ENCODE peak calls at places on chromosome 22, in nine cellular contexts. B is CD4-positive, alpha-beta memory T cell; J is spleen; E is PC-3; A is lower lobe of right lung; V is esophagus squamous epithelium; Y is tibial artery; L is psoas muscle; K is right cardiac atrium. O is an unnamed sample.

GRCh38 chr22:47393191-47393590 is 630.7 kb downstream of the TBC1D22A start:
- DNase-seq in K (no peak), V (no peak), Y (no peak), A (no peak), J (peak), E (no peak), B (no peak), L (no peak), O (no peak)

GRCh38 chr22:39808087-39808486 is 85.5 kb downstream of the ENTHD1 start:
- DNase-seq in J (no peak), E (peak), A (no peak), B (peak), L (no peak), K (no peak), Y (no peak), V (no peak), O (no peak)

GRCh38 chr22:21695432-21696085 is 29.7 kb downstream of the PPIL2 start:
- DNase-seq in V (no peak), K (peak), A (no peak), B (no peak), L (no peak), Y (no peak), J (no peak), E (no peak), O (no peak)

GRCh38 chr22:47432683-47433082 is 670.2 kb downstream of the TBC1D22A start:
- DNase-seq in L (no peak), E (no peak), Y (no peak), A (no peak), K (no peak), J (no peak), B (no peak), V (no peak), O (no peak)

GRCh38 chr22:31313366-31314147 is 21.3 kb upstream of the PIK3IP1 start:
- DNase-seq in E (peak), L (peak), J (peak), K (peak), V (no peak), Y (peak), B (peak), A (peak), O (no peak)

GRCh38 chr22:46148885-46149492 is 1.3 kb upstream of the PPARA start:
- DNase-seq in B (peak), E (no peak), L (no peak), Y (no peak), J (no peak), K (peak), A (no peak), V (no peak), O (peak)

GRCh38 chr22:45648320-45649070 is 23.1 kb upstream of the ATXN10 start:
- DNase-seq in Y (peak), A (no peak), B (no peak), K (peak), J (peak), L (no peak), E (no peak), V (no peak), O (no peak)

GRCh38 chr22:48705917-48706605 is 1121.6 kb downstream of the BRD1 start:
- DNase-seq in J (peak), K (no peak), L (no peak), A (no peak), V (no peak), B (no peak), Y (peak), E (no peak), O (no peak)

GRCh38 chr22:50672471-50673230 is at the start of gene SHANK3:
- DNase-seq in B (no peak), L (peak), J (peak), A (peak), E (no peak), Y (no peak), K (peak), V (no peak), O (peak)
- H3K4me3 ChIP-seq in B (no peak), L (peak), J (peak), A (peak), E (no peak), Y (peak), K (peak), V (peak), O (peak)

GRCh38 chr22:43475549-43476076 is 63.8 kb downstream of the MPPED1 start:
- DNase-seq in B (no peak), L (no peak), Y (no peak), E (no peak), A (no peak), J (no peak), V (no peak), K (no peak), O (no peak)
- H3K27ac ChIP-seq in B (no peak), L (no peak), Y (no peak), E (no peak), A (no peak), J (no peak), V (no peak), K (no peak), O (no peak)

GRCh38 chr22:28442951-28443876 is 236.4 kb downstream of the TTC28 start:
- DNase-seq in J (peak), V (no peak), L (peak), K (peak), E (no peak), A (peak), Y (peak), B (no peak), O (peak)

GRCh38 chr22:28440517-28441366 is 238.9 kb downstream of the TTC28 start:
- DNase-seq in B (no peak), L (no peak), J (no peak), V (no peak), Y (no peak), A (no peak), K (no peak), E (no peak), O (no peak)

GRCh38 chr22:28444659-28445058 is 235.0 kb downstream of the TTC28 start:
- DNase-seq in A (no peak), B (no peak), E (no peak), L (no peak), J (no peak), Y (no peak), V (no peak), K (no peak), O (peak)

GRCh38 chr22:28442264-28442950 is 237.2 kb downstream of the TTC28 start:
- DNase-seq in A (peak), K (peak), V (no peak), L (peak), J (peak), B (peak), Y (peak), E (no peak), O (peak)

GRCh38 chr22:28441720-28442263 is 237.8 kb downstream of the TTC28 start:
- DNase-seq in B (no peak), A (no peak), E (no peak), L (no peak), K (no peak), V (no peak), Y (no peak), J (no peak), O (no peak)
- H3K4me3 ChIP-seq in B (peak), A (peak), E (no peak), L (peak), K (peak), V (peak), Y (peak), J (peak), O (peak)

DNA sequence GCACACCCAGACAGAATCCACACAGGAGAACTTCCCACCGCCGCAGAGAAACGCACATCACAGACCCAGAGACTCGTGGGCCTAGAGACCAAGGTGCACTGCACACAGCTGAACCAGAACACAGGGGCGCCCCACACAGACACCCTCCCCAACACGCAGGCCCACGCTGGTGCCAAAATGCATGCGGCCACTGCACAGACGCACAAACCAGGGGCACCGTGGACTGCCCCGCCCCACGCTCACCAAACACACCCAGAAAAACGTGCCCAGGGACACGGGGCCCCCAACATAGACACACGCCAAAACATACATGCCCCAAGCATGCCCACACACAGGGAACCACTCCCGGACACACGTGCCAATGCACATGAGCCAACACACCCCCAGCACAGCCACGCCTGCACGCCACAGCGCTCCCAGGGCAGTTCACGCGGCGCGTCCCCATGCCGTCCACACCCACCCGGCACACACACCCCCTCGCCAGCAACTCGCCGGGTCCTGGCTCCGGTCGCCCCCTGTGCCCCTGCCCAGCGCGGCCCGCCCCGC is 7.8 kb downstream of the ELFN2 start:
- DNase-seq in K (peak), J (no peak), B (no peak), A (no peak), E (no peak), Y (no peak), L (no peak), V (no peak), O (no peak)
- H3K27ac ChIP-seq in K (no peak), J (no peak), B (no peak), A (no peak), E (peak), Y (no peak), L (no peak), V (no peak), O (no peak)

GRCh38 chr22:29313126-29314071 is 2.1 kb downstream of the RASL10A start:
- DNase-seq in K (peak), J (peak), Y (peak), V (no peak), L (peak), A (peak), B (no peak), E (no peak), O (peak)

GRCh38 chr22:29310863-29311339 is 4.5 kb downstream of the GAS2L1 start:
- DNase-seq in V (no peak), E (peak), Y (peak), L (peak), B (peak), A (peak), K (peak), J (peak), O (peak)

GRCh38 chr22:29310065-29310862 is 3.8 kb downstream of the GAS2L1 start:
- DNase-seq in E (no peak), Y (no peak), J (no peak), B (no peak), K (no peak), L (no peak), V (no peak), A (no peak), O (no peak)

GRCh38 chr22:29312218-29313125 is 3.0 kb downstream of the RASL10A start:
- DNase-seq in Y (peak), V (no peak), K (peak), B (no peak), E (no peak), L (no peak), J (peak), A (peak), O (peak)

DNA sequence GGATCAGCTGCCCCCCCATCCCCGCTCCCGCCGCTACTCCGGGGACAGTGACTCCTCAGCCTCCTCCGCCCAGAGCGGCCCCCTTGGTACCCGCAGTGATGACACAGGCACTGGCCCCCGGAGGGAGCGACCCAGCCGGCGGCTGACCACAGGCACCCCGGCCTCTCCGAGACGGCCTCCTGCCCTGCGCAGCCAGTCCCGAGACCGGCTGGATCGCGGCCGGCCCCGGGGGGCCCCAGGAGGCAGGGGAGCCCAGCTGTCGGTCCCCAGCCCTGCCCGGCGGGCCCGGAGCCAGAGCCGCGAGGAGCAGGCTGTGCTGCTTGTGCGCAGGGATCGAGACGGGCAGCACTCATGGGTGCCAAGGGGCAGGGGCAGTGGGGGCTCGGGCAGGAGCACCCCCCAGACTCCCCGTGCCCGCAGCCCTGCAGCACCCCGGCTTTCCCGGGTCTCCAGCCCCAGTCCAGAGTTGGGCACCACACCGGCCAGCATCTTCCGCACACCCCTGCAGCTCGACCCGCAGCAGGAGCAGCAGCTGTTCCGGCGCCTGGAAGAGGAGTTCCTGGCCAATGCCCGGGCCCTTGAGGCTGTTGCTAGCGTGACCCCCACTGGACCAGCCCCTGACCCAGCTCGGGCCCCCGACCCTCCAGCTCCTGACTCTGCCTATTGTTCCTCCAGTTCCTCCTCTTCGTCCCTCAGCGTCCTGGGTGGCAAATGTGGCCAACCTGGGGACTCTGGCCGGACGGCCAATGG is 3.9 kb downstream of the RASL10A start:
- DNase-seq in K (peak), A (peak), E (no peak), J (peak), L (peak), V (no peak), Y (peak), B (no peak), O (no peak)
- H3K4me3 ChIP-seq in K (peak), A (peak), E (no peak), J (no peak), L (peak), V (peak), Y (peak), B (no peak), O (peak)

DNA sequence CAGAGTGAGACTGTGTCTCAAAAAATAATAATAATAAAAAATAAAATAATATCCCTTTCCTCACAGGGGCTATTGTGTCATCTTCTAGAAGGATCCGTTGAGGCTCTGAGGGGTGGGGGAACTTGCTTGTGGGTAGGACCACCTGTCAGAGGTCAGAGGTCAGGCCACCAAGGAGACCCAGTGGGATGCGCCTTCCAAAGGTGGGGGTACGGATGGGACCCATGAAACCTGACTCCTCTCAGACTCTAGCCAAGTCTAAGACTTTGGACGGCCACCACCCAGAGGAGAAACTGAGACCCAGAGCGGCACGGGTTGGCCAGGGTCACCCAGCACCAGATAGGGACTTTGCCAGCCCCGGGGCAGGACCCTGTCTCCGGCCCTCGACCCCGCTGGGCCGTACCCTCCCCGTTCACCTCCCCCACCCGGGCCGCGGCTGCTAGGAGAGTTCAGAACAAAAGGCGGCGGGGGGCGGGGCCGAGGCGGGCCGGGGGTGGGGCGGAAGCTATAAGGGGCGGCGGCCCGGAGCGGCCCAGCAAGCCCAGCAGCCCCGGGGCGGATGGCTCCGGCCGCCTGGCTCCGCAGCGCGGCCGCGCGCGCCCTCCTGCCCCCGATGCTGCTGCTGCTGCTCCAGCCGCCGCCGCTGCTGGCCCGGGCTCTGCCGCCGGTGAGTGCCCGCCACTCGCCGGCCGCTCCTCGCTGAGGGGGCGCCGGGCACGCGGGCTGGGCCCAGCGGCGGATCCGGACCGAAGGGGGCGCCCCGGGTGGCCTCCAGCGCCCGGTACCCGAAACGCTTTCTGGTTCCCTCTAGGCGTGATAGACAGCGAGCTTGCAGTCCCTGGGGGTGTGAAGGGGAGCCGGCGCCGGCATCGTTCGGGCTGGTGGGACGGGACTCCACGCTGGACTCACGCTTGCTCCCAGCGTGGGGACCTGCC is at the start of gene MMP11:
- DNase-seq in J (peak), E (peak), B (peak), A (peak), Y (peak), K (peak), V (no peak), L (peak), O (no peak)
- H3K27ac ChIP-seq in J (no peak), E (no peak), B (no peak), A (no peak), Y (peak), K (peak), V (peak), L (no peak), O (peak)

DNA sequence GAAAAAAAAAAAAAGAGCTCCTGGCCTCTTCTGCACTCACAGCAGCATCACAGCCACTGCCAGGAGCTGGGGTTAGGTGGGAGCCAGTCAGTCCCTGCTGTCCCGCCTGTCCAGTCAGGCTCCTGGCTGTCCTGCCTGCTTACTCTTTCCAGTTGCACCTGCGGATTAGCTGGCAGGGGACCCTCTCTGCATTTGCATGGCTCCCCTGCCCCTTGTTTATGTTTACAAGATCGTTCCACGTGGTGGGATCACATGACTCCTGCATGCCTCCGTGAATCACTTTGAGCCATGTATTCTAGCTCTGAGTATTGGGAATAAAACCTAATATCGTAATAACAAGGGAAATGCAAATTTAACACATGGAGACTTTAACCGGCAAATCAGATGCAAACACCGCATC is 36.8 kb upstream of the A4GALT start:
- DNase-seq in V (no peak), J (no peak), L (no peak), A (no peak), K (no peak), E (no peak), B (no peak), Y (no peak), O (no peak)
- H3K4me3 ChIP-seq in V (no peak), J (no peak), L (no peak), A (no peak), K (no peak), E (no peak), B (no peak), Y (no peak), O (no peak)

DNA sequence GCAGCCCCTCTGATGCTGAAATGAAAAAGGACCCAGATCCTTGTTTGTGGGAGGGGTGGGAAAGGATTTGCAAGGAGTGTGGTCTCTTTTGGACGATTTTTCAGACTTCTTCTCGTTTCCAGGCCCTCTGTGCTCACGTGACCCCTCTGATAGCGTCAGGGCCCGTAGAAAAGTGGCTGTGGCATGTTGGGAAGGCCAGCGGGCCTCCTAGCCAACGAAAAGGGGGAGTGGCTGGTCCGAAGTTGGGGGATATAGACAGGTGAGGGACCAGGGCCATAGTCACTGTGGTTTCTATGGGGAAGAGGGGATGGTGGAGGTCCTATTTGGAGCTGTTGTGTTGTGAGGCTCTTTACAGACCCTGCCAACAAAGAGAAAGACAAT is 6.6 kb downstream of the PARVB start:
- DNase-seq in V (no peak), L (peak), J (no peak), B (no peak), K (no peak), Y (no peak), E (no peak), A (no peak), O (no peak)
- H3K27ac ChIP-seq in V (peak), L (peak), J (peak), B (peak), K (peak), Y (no peak), E (no peak), A (peak), O (peak)

GRCh38 chr22:25447689-25448434 is 116.6 kb upstream of the GRK3 start:
- DNase-seq in Y (peak), A (peak), V (peak), L (peak), K (peak), E (peak), J (peak), B (peak), O (peak)

GRCh38 chr22:25451480-25452114 is 112.9 kb upstream of the GRK3 start:
- DNase-seq in J (no peak), A (no peak), K (no peak), B (no peak), L (no peak), Y (no peak), V (no peak), E (no peak), O (no peak)

GRCh38 chr22:25452116-25452700 is 112.3 kb upstream of the GRK3 start:
- DNase-seq in K (no peak), Y (no peak), J (no peak), V (no peak), E (no peak), B (no peak), L (no peak), A (no peak), O (no peak)

GRCh38 chr22:25448435-25449051 is 115.9 kb upstream of the GRK3 start:
- DNase-seq in K (no peak), J (no peak), L (no peak), A (no peak), E (peak), B (no peak), Y (no peak), V (no peak), O (no peak)

GRCh38 chr22:25449781-25450317 is 114.6 kb upstream of the GRK3 start:
- DNase-seq in L (no peak), B (no peak), K (no peak), E (no peak), J (no peak), V (no peak), Y (no peak), A (no peak), O (no peak)
- H3K4me3 ChIP-seq in L (peak), B (no peak), K (no peak), E (peak), J (no peak), V (no peak), Y (peak), A (peak), O (no peak)

O was measured in gastrocnemius medialis.